ENCODE peak calls at places on chromosomes 12 and 14, in six cellular contexts. One of them, this sample, is unnamed.

GRCh38 chr12:52395761-52396434 is 10.2 kb downstream of the KRT82 start:
- DNase-seq in SJCRH30: no peak
- DNase-seq in sigmoid colon: peak; percentile 79
- DNase-seq in HEK293T: peak; percentile 21
- DNase-seq in activated naive CD4-positive, alpha-beta T cell treated with anti-CD3 and anti-CD28 coated beads, Interleukin-2, amount 10 ng/mL, durations not matched to agents 7 days and 5 days: peak; percentile 28
- DNase-seq in NCI-H1436: no peak
- DNase-seq in this sample: no peak

GRCh38 chr12:20950248-20950647 is 139.7 kb downstream of the SLCO1B3 start:
- DNase-seq in SJCRH30: peak; percentile 68
- DNase-seq in HEK293T: peak; percentile 20
- DNase-seq in NCI-H1436: peak; percentile 3
- DNase-seq in activated naive CD4-positive, alpha-beta T cell treated with anti-CD3 and anti-CD28 coated beads, Interleukin-2, amount 10 ng/mL, durations not matched to agents 7 days and 5 days: no peak
- DNase-seq in sigmoid colon: no peak
- DNase-seq in this sample: no peak

GRCh38 chr12:24011927-24012326 is 62.5 kb upstream of the SOX5 start:
- DNase-seq in NCI-H1436: no peak
- DNase-seq in HEK293T: no peak
- DNase-seq in activated naive CD4-positive, alpha-beta T cell treated with anti-CD3 and anti-CD28 coated beads, Interleukin-2, amount 10 ng/mL, durations not matched to agents 7 days and 5 days: no peak
- DNase-seq in sigmoid colon: no peak
- DNase-seq in SJCRH30: no peak
- DNase-seq in this sample: no peak

GRCh38 chr12:12172106-12172511 is 94.7 kb downstream of the LRP6 start:
- DNase-seq in sigmoid colon: no peak
- DNase-seq in activated naive CD4-positive, alpha-beta T cell treated with anti-CD3 and anti-CD28 coated beads, Interleukin-2, amount 10 ng/mL, durations not matched to agents 7 days and 5 days: peak; percentile 41
- DNase-seq in HEK293T: no peak
- DNase-seq in NCI-H1436: no peak
- DNase-seq in SJCRH30: peak; percentile 16
- DNase-seq in this sample: no peak

GRCh38 chr12:131913666-131914065 is 15.4 kb upstream of the PUS1 start:
- DNase-seq in NCI-H1436: no peak
- DNase-seq in activated naive CD4-positive, alpha-beta T cell treated with anti-CD3 and anti-CD28 coated beads, Interleukin-2, amount 10 ng/mL, durations not matched to agents 7 days and 5 days: no peak
- DNase-seq in HEK293T: no peak
- DNase-seq in SJCRH30: no peak
- DNase-seq in sigmoid colon: no peak
- DNase-seq in this sample: no peak

GRCh38 chr12:49777800-49778748 is 36.7 kb downstream of the TMBIM6 start:
- DNase-seq in NCI-H1436: peak; percentile 37
- DNase-seq in HEK293T: peak; percentile 78
- DNase-seq in sigmoid colon: no peak
- DNase-seq in activated naive CD4-positive, alpha-beta T cell treated with anti-CD3 and anti-CD28 coated beads, Interleukin-2, amount 10 ng/mL, durations not matched to agents 7 days and 5 days: peak; percentile 82
- DNase-seq in SJCRH30: peak; percentile 59
- DNase-seq in this sample: no peak

GRCh38 chr14:92647499-92648279 is 100.7 kb downstream of the LGMN start:
- DNase-seq in sigmoid colon: no peak
- DNase-seq in SJCRH30: no peak
- DNase-seq in HEK293T: no peak
- DNase-seq in activated naive CD4-positive, alpha-beta T cell treated with anti-CD3 and anti-CD28 coated beads, Interleukin-2, amount 10 ng/mL, durations not matched to agents 7 days and 5 days: no peak
- DNase-seq in NCI-H1436: no peak
- DNase-seq in this sample: no peak

GRCh38 chr14:100786131-100786530 is 39.8 kb upstream of the MEG3 start:
- DNase-seq in activated naive CD4-positive, alpha-beta T cell treated with anti-CD3 and anti-CD28 coated beads, Interleukin-2, amount 10 ng/mL, durations not matched to agents 7 days and 5 days: no peak
- DNase-seq in sigmoid colon: no peak
- DNase-seq in HEK293T: no peak
- DNase-seq in NCI-H1436: no peak
- DNase-seq in SJCRH30: peak; percentile 82
- DNase-seq in this sample: no peak

GRCh38 chr14:106436310-106436905 is 910.0 kb downstream of the TMEM121 start:
- DNase-seq in activated naive CD4-positive, alpha-beta T cell treated with anti-CD3 and anti-CD28 coated beads, Interleukin-2, amount 10 ng/mL, durations not matched to agents 7 days and 5 days: peak; percentile 64
- DNase-seq in sigmoid colon: no peak
- DNase-seq in NCI-H1436: peak; percentile 50
- DNase-seq in SJCRH30: peak; percentile 78
- DNase-seq in HEK293T: peak; percentile 13
- DNase-seq in this sample: no peak

GRCh38 chr12:74119811-74120362 is 417.7 kb upstream of the ATXN7L3B start:
- DNase-seq in SJCRH30: no peak
- DNase-seq in sigmoid colon: no peak
- DNase-seq in activated naive CD4-positive, alpha-beta T cell treated with anti-CD3 and anti-CD28 coated beads, Interleukin-2, amount 10 ng/mL, durations not matched to agents 7 days and 5 days: no peak
- DNase-seq in HEK293T: no peak
- DNase-seq in NCI-H1436: no peak
- DNase-seq in this sample: no peak

GRCh38 chr14:57486767-57487379 is 6.8 kb downstream of the CCDC198 start:
- DNase-seq in NCI-H1436: peak; percentile 73
- DNase-seq in activated naive CD4-positive, alpha-beta T cell treated with anti-CD3 and anti-CD28 coated beads, Interleukin-2, amount 10 ng/mL, durations not matched to agents 7 days and 5 days: no peak
- DNase-seq in sigmoid colon: no peak
- DNase-seq in SJCRH30: peak; percentile 60
- DNase-seq in HEK293T: peak; percentile 49
- DNase-seq in this sample: peak; percentile 53

This sample was measured in NCI-H1417 treated with DMSO at 0.1 percent for 48 hours.